ENCODE peak calls at places on chromosome 12, in eight cellular contexts. I is NCI-H774; T is left cardiac atrium; P is endodermal cell; N is CD4-positive, alpha-beta T cell; F is AG04449; H is WTC11; O is anterior cingulate cortex. Z is an unnamed sample.

GRCh38 chr12:105226219-105226618 is 9.8 kb downstream of the APPL2 start:
- DNase-seq in I (no peak), T (peak), P (no peak), N (no peak), F (peak), H (no peak), O (peak), Z (peak)

GRCh38 chr12:91316825-91317224 is 134.2 kb upstream of the DCN start:
- DNase-seq in I (no peak), T (no peak), P (no peak), N (no peak), F (no peak), H (no peak), O (no peak), Z (no peak)

GRCh38 chr12:115010324-115010995 is 326.5 kb upstream of the TBX3 start:
- DNase-seq in I (no peak), T (no peak), P (no peak), N (no peak), F (no peak), H (no peak), O (no peak), Z (no peak)

GRCh38 chr12:50929831-50930230 is 22.5 kb upstream of the HIGD1C start:
- DNase-seq in I (no peak), T (no peak), P (no peak), N (no peak), F (no peak), H (no peak), O (no peak), Z (no peak)

GRCh38 chr12:26017484-26018211 is 59.2 kb downstream of the RASSF8 start:
- DNase-seq in I (no peak), T (no peak), P (peak), N (no peak), F (no peak), H (peak), O (no peak), Z (peak)

GRCh38 chr12:68276400-68276930 is 23.1 kb upstream of the IL22 start:
- DNase-seq in I (no peak), T (no peak), P (no peak), N (no peak), F (no peak), H (no peak), O (no peak), Z (no peak)

GRCh38 chr12:113891167-113891692 is 74.9 kb downstream of the RBM19 start:
- DNase-seq in I (no peak), T (no peak), P (no peak), N (no peak), F (no peak), H (no peak), O (no peak), Z (no peak)

GRCh38 chr12:100716949-100717732 is 77.4 kb upstream of the ANO4 start:
- DNase-seq in I (no peak), T (peak), P (peak), N (no peak), F (no peak), H (peak), O (no peak), Z (peak)

GRCh38 chr12:112148031-112148513 is 22.7 kb downstream of the TRAFD1 start:
- DNase-seq in I (no peak), T (no peak), P (peak), N (no peak), F (peak), H (no peak), O (no peak), Z (no peak)

GRCh38 chr12:3725267-3726115 is 27.4 kb downstream of the CRACR2A start:
- DNase-seq in I (no peak), T (no peak), P (peak), N (no peak), F (no peak), H (no peak), O (no peak), Z (peak)

GRCh38 chr12:3533703-3534386 is 42.8 kb downstream of the PRMT8 start:
- DNase-seq in I (peak), T (peak), P (peak), N (no peak), F (no peak), H (no peak), O (no peak), Z (no peak)

GRCh38 chr12:111409403-111410228 is 3.9 kb downstream of the SH2B3 start:
- DNase-seq in I (no peak), T (peak), P (peak), N (no peak), F (no peak), H (no peak), O (peak), Z (no peak)

GRCh38 chr12:13229504-13229903 is 33.0 kb downstream of the EMP1 start:
- DNase-seq in I (no peak), T (no peak), P (peak), N (no peak), F (no peak), H (no peak), O (no peak), Z (peak)

GRCh38 chr12:24047345-24047744 is 97.9 kb upstream of the SOX5 start:
- DNase-seq in I (no peak), T (no peak), P (no peak), N (no peak), F (no peak), H (no peak), O (no peak), Z (no peak)

GRCh38 chr12:92349635-92350034 is 204.0 kb upstream of the BTG1 start:
- DNase-seq in I (no peak), T (no peak), P (no peak), N (no peak), F (no peak), H (no peak), O (no peak), Z (no peak)

GRCh38 chr12:4434299-4434698 is 11.3 kb downstream of the FGF6 start:
- DNase-seq in I (no peak), T (no peak), P (peak), N (no peak), F (no peak), H (no peak), O (no peak), Z (no peak)

GRCh38 chr12:2191534-2192153 is 138.9 kb downstream of the CACNA1C start:
- DNase-seq in I (no peak), T (no peak), P (no peak), N (no peak), F (no peak), H (no peak), O (no peak), Z (no peak)